ENCODE peak calls at places on chromosomes 4 and X, in nine cellular contexts. L, K, J, G, S, B, X, F and H are unnamed samples.

GRCh38 chr4:81257021-81257420 is 42.0 kb upstream of the PRKG2 start:
- DNase-seq in J (no peak), B (peak), F (no peak), K (no peak), S (peak), G (no peak), X (no peak), L (no peak), H (no peak)

GRCh38 chr4:26822546-26822945 is 38.1 kb upstream of the STIM2 start:
- DNase-seq in X (no peak), J (peak), F (no peak), B (no peak), K (no peak), L (no peak), S (no peak), G (peak), H (no peak)

GRCh38 chrX:38275615-38276014 is 51.7 kb downstream of the RPGR start:
- DNase-seq in S (peak), F (no peak), J (no peak), L (no peak), G (no peak), B (peak), X (no peak), K (peak), H (no peak)

GRCh38 chr4:90181644-90182043 is 54.5 kb downstream of the CCSER1 start:
- DNase-seq in X (no peak), B (no peak), L (no peak), G (no peak), S (no peak), J (no peak), K (no peak), F (no peak), H (no peak)

GRCh38 chrX:87392369-87392768 is 125.2 kb upstream of the KLHL4 start:
- DNase-seq in F (no peak), B (no peak), J (no peak), S (no peak), K (no peak), X (no peak), L (no peak), G (no peak), H (no peak)

GRCh38 chr4:15162465-15163283 is 160.4 kb downstream of the CPEB2 start:
- DNase-seq in S (peak), X (no peak), J (peak), K (peak), B (no peak), G (peak), L (no peak), F (no peak), H (no peak)

GRCh38 chr4:1573830-1574459 is 110.2 kb downstream of the FAM53A start:
- DNase-seq in F (no peak), B (no peak), S (no peak), G (no peak), X (no peak), K (no peak), L (peak), J (no peak), H (no peak)

GRCh38 chr4:37447886-37448285 is 203.3 kb downstream of the NWD2 start:
- DNase-seq in K (no peak), X (no peak), J (no peak), S (peak), F (no peak), B (no peak), L (no peak), G (no peak), H (no peak)

GRCh38 chr4:5050520-5050955 is 742 bp upstream of the STK32B start:
- DNase-seq in F (peak), L (peak), X (peak), B (peak), J (peak), G (peak), S (peak), K (peak), H (peak)

GRCh38 chrX:24619647-24620046 is 27.5 kb downstream of the PCYT1B start:
- DNase-seq in F (no peak), X (no peak), J (no peak), L (no peak), S (peak), B (peak), K (no peak), G (no peak), H (no peak)

GRCh38 chrX:120463241-120463640 is 5.9 kb downstream of the LAMP2 start:
- DNase-seq in L (no peak), G (no peak), J (no peak), S (peak), B (no peak), F (no peak), X (no peak), K (no peak), H (no peak)

GRCh38 chr4:156109943-156110925 is 156.6 kb upstream of the CTSO start:
- DNase-seq in K (peak), S (peak), B (peak), X (no peak), F (no peak), G (no peak), L (no peak), J (no peak), H (no peak)

GRCh38 chrX:26927419-26927818 is 535.7 kb downstream of the PPP4R3C start:
- DNase-seq in K (no peak), S (no peak), F (no peak), B (no peak), G (no peak), J (no peak), L (no peak), X (no peak), H (no peak)

GRCh38 chrX:54427837-54428424 is 12.3 kb upstream of the TSR2 start:
- DNase-seq in J (no peak), L (no peak), G (no peak), F (no peak), S (no peak), B (no peak), K (no peak), X (no peak), H (no peak)

GRCh38 chr4:53057679-53058078 is 195.6 kb downstream of the RASL11B start:
- DNase-seq in S (no peak), L (no peak), F (no peak), J (no peak), G (no peak), B (no peak), X (no peak), K (no peak), H (no peak)

GRCh38 chrX:131795442-131796229 is 227.5 kb upstream of the STK26 start:
- DNase-seq in F (peak), K (no peak), J (no peak), L (no peak), B (no peak), G (no peak), S (no peak), X (no peak), H (no peak)

GRCh38 chr4:2507259-2507658 is 29.2 kb upstream of the FAM193A start:
- DNase-seq in X (no peak), F (no peak), S (no peak), L (no peak), G (no peak), J (no peak), K (no peak), B (no peak), H (no peak)

GRCh38 chr4:92714640-92715039 is 410.9 kb downstream of the GRID2 start:
- DNase-seq in S (no peak), F (no peak), K (no peak), B (no peak), G (no peak), X (no peak), L (no peak), J (no peak), H (no peak)

GRCh38 chr4:40475609-40476008 is 140.5 kb downstream of the CHRNA9 start:
- DNase-seq in S (no peak), K (no peak), X (no peak), J (no peak), G (no peak), L (no peak), B (no peak), F (peak), H (no peak)

GRCh38 chr4:55393461-55394320 is 2.1 kb upstream of the TMEM165 start:
- DNase-seq in X (no peak), G (no peak), F (no peak), J (peak), B (no peak), L (no peak), S (no peak), K (no peak), H (no peak)

GRCh38 chr4:136917312-136918110 is 614.8 kb downstream of the PCDH18 start:
- DNase-seq in G (no peak), S (no peak), K (no peak), J (no peak), F (no peak), L (no peak), B (no peak), X (no peak), H (no peak)

GRCh38 chrX:12949927-12950656 is 24.8 kb upstream of the TMSB4X start:
- DNase-seq in L (peak), F (peak), X (peak), J (peak), G (peak), S (peak), K (peak), B (peak), H (no peak)

GRCh38 chrX:13473666-13474516 is 95.5 kb upstream of the EGFL6 start:
- DNase-seq in S (peak), F (no peak), G (peak), K (no peak), B (no peak), J (peak), L (no peak), X (no peak), H (no peak)

GRCh38 chr4:83083925-83084475 is 30.5 kb downstream of the PLAC8 start:
- DNase-seq in J (no peak), B (no peak), G (no peak), F (peak), K (no peak), S (peak), X (no peak), L (peak), H (no peak)

GRCh38 chrX:150766351-150767044 is 73.3 kb downstream of the MTMR1 start:
- DNase-seq in L (no peak), B (no peak), K (no peak), S (no peak), X (no peak), F (no peak), J (peak), G (no peak), H (no peak)

GRCh38 chr4:55838356-55838755 is 15.1 kb upstream of the EXOC1 start:
- DNase-seq in B (peak), G (no peak), J (no peak), L (no peak), F (no peak), K (no peak), X (no peak), S (no peak), H (no peak)

GRCh38 chrX:56429581-56429980 is 133.8 kb upstream of the UBQLN2 start:
- DNase-seq in G (no peak), K (no peak), X (no peak), S (no peak), J (no peak), B (no peak), F (no peak), L (no peak), H (no peak)

GRCh38 chr4:17029432-17029831 is 131.0 kb upstream of the LDB2 start:
- DNase-seq in J (no peak), S (no peak), K (no peak), G (no peak), F (no peak), L (no peak), B (no peak), X (no peak), H (no peak)

GRCh38 chr4:3679851-3680311 is 86.3 kb upstream of the ADRA2C start:
- DNase-seq in J (peak), L (peak), F (no peak), G (no peak), K (no peak), X (no peak), B (no peak), S (no peak), H (no peak)

GRCh38 chrX:45479196-45479834 is 278.6 kb upstream of the DIPK2B start:
- DNase-seq in B (peak), F (no peak), X (no peak), K (peak), S (peak), G (no peak), L (no peak), J (no peak), H (no peak)

GRCh38 chrX:14497184-14497666 is 32.1 kb upstream of the GLRA2 start:
- DNase-seq in L (no peak), B (no peak), X (no peak), K (no peak), F (no peak), G (peak), S (peak), J (no peak), H (no peak)

GRCh38 chr4:24736066-24736465 is 59.3 kb upstream of the SOD3 start:
- DNase-seq in S (peak), X (no peak), B (no peak), G (no peak), F (peak), K (no peak), L (no peak), J (no peak), H (no peak)

GRCh38 chrX:17590892-17591740 is 146.2 kb upstream of the SCML1 start:
- DNase-seq in K (peak), X (peak), L (no peak), S (peak), J (peak), G (peak), B (peak), F (peak), H (peak)

GRCh38 chr4:47839259-47839658 is 1.4 kb upstream of the CORIN start:
- DNase-seq in G (peak), B (no peak), J (peak), F (no peak), K (no peak), L (no peak), S (peak), X (no peak), H (no peak)

GRCh38 chr4:113052379-113052951 is 3.0 kb downstream of the ANK2 start:
- DNase-seq in F (no peak), L (no peak), X (no peak), J (no peak), B (peak), G (peak), S (peak), K (no peak), H (no peak)

GRCh38 chr4:1014395-1015167 is 3.2 kb downstream of the FGFRL1 start:
- DNase-seq in F (no peak), L (no peak), B (no peak), X (no peak), S (no peak), G (no peak), K (no peak), J (no peak), H (peak)

GRCh38 chrX:68999351-68999750 is 165.9 kb downstream of the PJA1 start:
- DNase-seq in K (peak), L (no peak), S (no peak), F (no peak), G (no peak), B (peak), X (no peak), J (no peak), H (no peak)

GRCh38 chr4:120139392-120139791 is 72.7 kb upstream of the MAD2L1 start:
- DNase-seq in L (no peak), K (no peak), G (no peak), S (no peak), B (peak), J (no peak), F (no peak), X (no peak), H (no peak)

DNA sequence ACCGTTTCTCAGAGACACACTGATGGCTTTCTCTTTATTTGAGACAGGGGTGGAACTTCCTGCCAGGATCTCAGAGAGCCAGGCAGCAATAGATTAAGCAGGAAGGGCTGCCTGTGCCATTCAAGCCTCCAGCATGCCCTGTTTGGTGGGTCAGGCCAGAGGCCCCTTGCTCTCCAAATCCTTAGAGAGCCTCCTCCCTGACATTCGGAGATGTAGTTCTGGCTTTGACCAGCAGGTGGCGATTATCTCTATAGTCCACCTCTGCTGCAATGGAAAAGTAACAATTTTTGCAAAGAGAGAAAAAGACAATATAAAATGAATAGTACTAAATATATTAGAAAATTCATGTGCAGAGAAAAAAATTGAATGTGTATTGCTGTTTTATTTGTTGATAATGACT is 93.9 kb downstream of the NXF2B start:
- DNase-seq in G (peak), J (peak), F (peak), L (peak), B (peak), X (peak), K (peak), S (peak), H (peak)
- TF ChIP-seq CTCF in G (peak), J (peak), F (peak), L (peak), B (peak), X (peak), K (peak), S (peak), H (peak)

GRCh38 chrX:108199691-108200090 is 108.1 kb downstream of the ATG4A start:
- DNase-seq in G (peak), K (peak), F (no peak), B (no peak), L (no peak), J (peak), X (no peak), S (peak), H (peak)
- TF ChIP-seq CTCF in G (peak), K (peak), F (peak), B (peak), L (no peak), J (peak), X (peak), S (peak), H (peak)

DNA sequence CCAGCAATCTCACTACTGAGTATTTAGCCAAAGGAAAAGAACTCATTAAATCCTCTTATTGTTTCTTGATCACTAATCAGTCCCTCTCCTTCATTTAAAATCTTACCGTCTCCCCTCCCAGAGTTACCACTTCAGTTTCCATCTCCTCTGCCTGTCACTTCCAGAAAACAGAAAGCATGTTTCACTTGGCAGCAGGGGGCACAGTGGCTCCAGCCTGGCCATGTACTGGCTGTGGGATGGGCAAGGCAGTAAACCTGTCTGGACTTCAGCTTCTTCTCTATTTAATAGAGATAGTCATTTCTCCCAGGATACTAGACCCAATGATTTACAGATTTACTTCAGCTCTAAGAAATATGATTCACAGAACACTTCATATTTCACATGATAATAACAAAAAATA is 63.2 kb downstream of the CD40LG start:
- DNase-seq in X (peak), G (peak), S (peak), K (no peak), B (no peak), J (peak), L (peak), F (peak), H (no peak)
- TF ChIP-seq CTCF in X (peak), G (no peak), S (peak), K (no peak), B (peak), J (peak), L (no peak), F (peak), H (peak)

DNA sequence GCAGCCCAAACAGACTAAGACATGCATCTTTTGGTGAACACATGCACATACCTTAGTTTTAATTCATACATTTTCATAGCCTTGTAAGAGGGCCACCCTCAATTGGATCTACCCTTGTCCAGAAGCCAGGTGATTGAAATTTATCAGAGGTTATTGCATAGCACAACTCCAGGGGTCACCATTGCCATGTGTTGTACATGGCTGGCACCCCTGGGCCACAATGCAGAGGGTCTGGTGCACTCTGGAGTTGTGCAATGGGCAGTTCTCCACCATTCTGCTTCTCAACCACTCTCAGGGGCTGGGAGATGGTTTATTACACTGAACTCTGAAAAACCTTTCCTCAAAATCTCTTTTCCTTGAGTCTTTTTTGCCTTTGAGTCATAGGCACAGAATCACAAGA is 184.4 kb upstream of the CXorf66 start:
- DNase-seq in S (no peak), L (no peak), F (no peak), B (no peak), G (no peak), J (no peak), X (no peak), K (no peak), H (no peak)
- TF ChIP-seq CTCF in S (no peak), L (no peak), F (no peak), B (no peak), G (no peak), J (no peak), X (no peak), K (no peak), H (no peak)

GRCh38 chrX:78092296-78092695 is 11.8 kb upstream of the PGK1 start:
- DNase-seq in G (no peak), L (no peak), X (no peak), S (peak), J (peak), K (peak), F (no peak), B (peak), H (no peak)
- TF ChIP-seq CTCF in G (peak), L (no peak), X (no peak), S (peak), J (peak), K (peak), F (no peak), B (peak), H (peak)

GRCh38 chrX:154758696-154759095 is 4.0 kb upstream of the DKC1 start:
- DNase-seq in X (no peak), G (no peak), F (no peak), J (no peak), K (no peak), S (no peak), L (peak), B (no peak), H (no peak)

GRCh38 chrX:154761977-154762528 is 611 bp upstream of the DKC1 start:
- DNase-seq in B (no peak), K (no peak), F (peak), L (peak), S (no peak), X (no peak), G (no peak), J (peak), H (no peak)

GRCh38 chrX:154762529-154763296 is at the start of gene DKC1:
- DNase-seq in L (peak), S (peak), F (peak), K (peak), B (peak), X (peak), J (peak), G (peak), H (peak)
- TF ChIP-seq CTCF in L (no peak), S (no peak), F (no peak), K (peak), B (no peak), X (peak), J (no peak), G (no peak), H (peak)

GRCh38 chr4:125316781-125317525 is 2.2 kb downstream of the FAT4 start:
- DNase-seq in G (no peak), K (no peak), X (no peak), J (no peak), S (peak), F (peak), L (peak), B (peak), H (peak)
- TF ChIP-seq CTCF in G (no peak), K (peak), X (no peak), J (no peak), S (peak), F (no peak), L (no peak), B (peak), H (peak)

GRCh38 chrX:9434151-9434550 is 30.7 kb upstream of the TBL1X start:
- DNase-seq in B (peak), J (no peak), S (no peak), G (no peak), L (no peak), X (no peak), K (no peak), F (no peak), H (no peak)
- TF ChIP-seq CTCF in B (no peak), J (no peak), S (no peak), G (no peak), L (no peak), X (no peak), K (no peak), F (no peak), H (no peak)

DNA sequence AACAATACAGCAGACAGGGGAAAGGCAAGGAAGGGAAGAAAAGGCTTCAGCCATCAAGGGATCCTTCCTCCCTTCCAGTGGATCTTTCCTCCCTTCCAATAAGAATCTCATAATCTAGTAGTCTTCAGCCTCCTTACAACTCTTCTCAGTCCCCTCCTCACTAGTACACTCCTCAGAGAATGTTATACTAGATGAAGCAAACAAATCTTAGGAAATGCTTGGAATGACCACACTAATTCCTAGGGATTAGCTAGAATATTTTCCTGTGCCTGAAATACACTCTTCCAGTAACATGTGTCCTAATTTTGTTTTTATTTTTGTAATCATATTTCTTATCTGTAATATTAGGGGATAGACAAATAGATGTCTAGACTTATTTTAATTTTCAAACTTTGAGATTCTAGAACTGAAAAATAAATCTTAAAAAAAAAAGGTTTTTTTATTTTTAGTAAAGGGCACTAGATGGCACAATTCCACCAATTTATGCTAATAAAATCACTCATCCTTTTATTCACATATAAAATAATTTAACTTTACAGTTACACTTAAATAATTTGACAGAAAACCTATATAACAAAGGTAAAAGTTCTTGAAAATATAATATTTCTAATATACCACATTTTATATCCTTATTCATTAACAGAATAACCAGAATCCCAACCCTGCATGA is 7.0 kb upstream of the STPG2 start:
- DNase-seq in K (no peak), S (peak), B (no peak), X (no peak), G (no peak), L (no peak), J (no peak), F (no peak), H (no peak)
- TF ChIP-seq CTCF in K (no peak), S (peak), B (peak), X (no peak), G (no peak), L (no peak), J (peak), F (no peak), H (peak)